ENCODE peak calls at places on chromosomes 13 and 19, in seven cellular contexts. One of them, this sample, is unnamed.

GRCh38 chr19:16587031-16588023 is 15.1 kb upstream of the SLC35E1 start:
- DNase-seq in astrocyte: peak; percentile 58
- DNase-seq in PC-3: no peak
- DNase-seq in colonic mucosa: peak; percentile 39
- DNase-seq in DND-41: peak; percentile 89
- DNase-seq in neural progenitor cell: no peak
- DNase-seq in fibroblast of lung: peak; percentile 9
- DNase-seq in this sample: peak; percentile 63

GRCh38 chr13:76882431-76882830 is 3.8 kb downstream of the KCTD12 start:
- DNase-seq in astrocyte: peak; percentile 23
- DNase-seq in PC-3: no peak
- DNase-seq in colonic mucosa: no peak
- DNase-seq in DND-41: no peak
- DNase-seq in neural progenitor cell: no peak
- DNase-seq in fibroblast of lung: peak; percentile 74
- DNase-seq in this sample: no peak

GRCh38 chr19:23762884-23763711 is 4.4 kb upstream of the ZNF681 start:
- DNase-seq in astrocyte: peak; percentile 56
- DNase-seq in PC-3: peak; percentile 86
- DNase-seq in colonic mucosa: peak; percentile 96
- DNase-seq in DND-41: peak; percentile 86
- DNase-seq in neural progenitor cell: peak; percentile 95
- DNase-seq in fibroblast of lung: peak; percentile 48
- DNase-seq in this sample: peak; percentile 95

GRCh38 chr19:28350037-28350436 is 862.9 kb downstream of the UQCRFS1 start:
- DNase-seq in astrocyte: no peak
- DNase-seq in PC-3: no peak
- DNase-seq in colonic mucosa: no peak
- DNase-seq in DND-41: no peak
- DNase-seq in neural progenitor cell: no peak
- DNase-seq in fibroblast of lung: no peak
- DNase-seq in this sample: no peak

GRCh38 chr13:47233734-47234133 is 336.9 kb upstream of the HTR2A start:
- DNase-seq in astrocyte: no peak
- DNase-seq in PC-3: no peak
- DNase-seq in colonic mucosa: no peak
- DNase-seq in DND-41: no peak
- DNase-seq in neural progenitor cell: no peak
- DNase-seq in fibroblast of lung: no peak
- DNase-seq in this sample: no peak

GRCh38 chr13:75437582-75438318 is 44.2 kb downstream of the TBC1D4 start:
- DNase-seq in astrocyte: peak; percentile 35
- DNase-seq in PC-3: no peak
- DNase-seq in colonic mucosa: no peak
- DNase-seq in DND-41: no peak
- DNase-seq in neural progenitor cell: peak; percentile 18
- DNase-seq in fibroblast of lung: peak; percentile 60
- DNase-seq in this sample: no peak

GRCh38 chr13:46079770-46080169 is 25.1 kb downstream of the CPB2 start:
- DNase-seq in astrocyte: no peak
- DNase-seq in PC-3: no peak
- DNase-seq in colonic mucosa: no peak
- DNase-seq in DND-41: peak; percentile 32
- DNase-seq in neural progenitor cell: no peak
- DNase-seq in fibroblast of lung: no peak
- DNase-seq in this sample: no peak

GRCh38 chr19:28103916-28104315 is 1109.0 kb downstream of the UQCRFS1 start:
- DNase-seq in astrocyte: no peak
- DNase-seq in PC-3: no peak
- DNase-seq in colonic mucosa: no peak
- DNase-seq in DND-41: no peak
- DNase-seq in neural progenitor cell: peak; percentile 71
- DNase-seq in fibroblast of lung: no peak
- DNase-seq in this sample: peak; percentile 56

GRCh38 chr19:48489608-48490216 is 20.5 kb downstream of the CYTH2 start:
- DNase-seq in astrocyte: no peak
- DNase-seq in PC-3: peak; percentile 77
- DNase-seq in colonic mucosa: peak; percentile 86
- DNase-seq in DND-41: peak; percentile 77
- DNase-seq in neural progenitor cell: peak; percentile 85
- DNase-seq in fibroblast of lung: peak; percentile 44
- DNase-seq in this sample: peak; percentile 97

GRCh38 chr19:45568732-45569131 is 15.9 kb downstream of the OPA3 start:
- DNase-seq in astrocyte: peak; percentile 69
- DNase-seq in PC-3: peak; percentile 85
- DNase-seq in colonic mucosa: no peak
- DNase-seq in DND-41: no peak
- DNase-seq in neural progenitor cell: no peak
- DNase-seq in fibroblast of lung: peak; percentile 73
- DNase-seq in this sample: no peak

GRCh38 chr13:109680930-109681329 is 105.5 kb downstream of the IRS2 start:
- DNase-seq in astrocyte: no peak
- DNase-seq in PC-3: no peak
- DNase-seq in colonic mucosa: no peak
- DNase-seq in DND-41: no peak
- DNase-seq in neural progenitor cell: no peak
- DNase-seq in fibroblast of lung: no peak
- DNase-seq in this sample: no peak

GRCh38 chr19:12726988-12727316 is 3.2 kb upstream of the TNPO2 start:
- DNase-seq in astrocyte: no peak
- DNase-seq in PC-3: no peak
- DNase-seq in colonic mucosa: no peak
- DNase-seq in DND-41: no peak
- DNase-seq in neural progenitor cell: no peak
- DNase-seq in fibroblast of lung: no peak
- DNase-seq in this sample: peak; percentile 47

GRCh38 chr19:42465827-42466280 is 23.1 kb upstream of the CXCL17 start:
- DNase-seq in astrocyte: no peak
- DNase-seq in PC-3: no peak
- DNase-seq in colonic mucosa: no peak
- DNase-seq in DND-41: no peak
- DNase-seq in neural progenitor cell: no peak
- DNase-seq in fibroblast of lung: no peak
- DNase-seq in this sample: peak; percentile 52

GRCh38 chr19:38264486-38265212 is at the start of gene SPINT2:
- DNase-seq in astrocyte: no peak
- DNase-seq in PC-3: no peak
- DNase-seq in colonic mucosa: no peak
- DNase-seq in DND-41: no peak
- DNase-seq in neural progenitor cell: peak; percentile 95
- DNase-seq in fibroblast of lung: no peak
- DNase-seq in this sample: peak; percentile 95

GRCh38 chr13:23928985-23929384 is 31.7 kb upstream of the C1QTNF9B start:
- DNase-seq in astrocyte: peak; percentile 92
- DNase-seq in PC-3: peak; percentile 80
- DNase-seq in colonic mucosa: no peak
- DNase-seq in DND-41: no peak
- DNase-seq in neural progenitor cell: no peak
- DNase-seq in fibroblast of lung: peak; percentile 63
- DNase-seq in this sample: no peak

GRCh38 chr19:48724796-48725753 is 5.5 kb upstream of the MAMSTR start:
- DNase-seq in astrocyte: peak; percentile 71
- DNase-seq in PC-3: peak; percentile 50
- DNase-seq in colonic mucosa: peak; percentile 66
- DNase-seq in DND-41: peak; percentile 69
- DNase-seq in neural progenitor cell: peak; percentile 79
- DNase-seq in fibroblast of lung: peak; percentile 93
- DNase-seq in this sample: peak; percentile 69

GRCh38 chr19:13974073-13974472 is 21.8 kb downstream of the DCAF15 start:
- DNase-seq in astrocyte: no peak
- DNase-seq in PC-3: peak; percentile 27
- DNase-seq in colonic mucosa: no peak
- DNase-seq in DND-41: peak; percentile 47
- DNase-seq in neural progenitor cell: peak; percentile 82
- DNase-seq in fibroblast of lung: no peak
- DNase-seq in this sample: peak; percentile 94

GRCh38 chr19:4584670-4585460 is 25.4 kb upstream of the SEMA6B start:
- DNase-seq in astrocyte: no peak
- DNase-seq in PC-3: no peak
- DNase-seq in colonic mucosa: no peak
- DNase-seq in DND-41: no peak
- DNase-seq in neural progenitor cell: peak; percentile 91
- DNase-seq in fibroblast of lung: no peak
- DNase-seq in this sample: peak; percentile 84

GRCh38 chr13:113558461-113558860 is 26.1 kb upstream of the TFDP1 start:
- DNase-seq in astrocyte: no peak
- DNase-seq in PC-3: no peak
- DNase-seq in colonic mucosa: peak; percentile 6
- DNase-seq in DND-41: no peak
- DNase-seq in neural progenitor cell: no peak
- DNase-seq in fibroblast of lung: no peak
- DNase-seq in this sample: peak; percentile 17

GRCh38 chr13:42398542-42398941 is 126.6 kb downstream of the AKAP11 start:
- DNase-seq in astrocyte: no peak
- DNase-seq in PC-3: no peak
- DNase-seq in colonic mucosa: no peak
- DNase-seq in DND-41: no peak
- DNase-seq in neural progenitor cell: peak; percentile 47
- DNase-seq in fibroblast of lung: no peak
- DNase-seq in this sample: no peak

GRCh38 chr13:71828117-71828516 is 38.9 kb downstream of the DACH1 start:
- DNase-seq in astrocyte: no peak
- DNase-seq in PC-3: no peak
- DNase-seq in colonic mucosa: no peak
- DNase-seq in DND-41: peak; percentile 41
- DNase-seq in neural progenitor cell: no peak
- DNase-seq in fibroblast of lung: no peak
- DNase-seq in this sample: no peak

GRCh38 chr19:1401889-1402217 is 511 bp upstream of the GAMT start:
- DNase-seq in astrocyte: no peak
- DNase-seq in PC-3: no peak
- DNase-seq in colonic mucosa: no peak
- DNase-seq in DND-41: no peak
- DNase-seq in neural progenitor cell: no peak
- DNase-seq in fibroblast of lung: no peak
- DNase-seq in this sample: no peak

GRCh38 chr19:1399745-1400144 is 1.6 kb downstream of the GAMT start:
- DNase-seq in astrocyte: no peak
- DNase-seq in PC-3: no peak
- DNase-seq in colonic mucosa: no peak
- DNase-seq in DND-41: no peak
- DNase-seq in neural progenitor cell: no peak
- DNase-seq in fibroblast of lung: no peak
- DNase-seq in this sample: no peak

GRCh38 chr19:1401138-1401888 is at the start of gene GAMT:
- DNase-seq in astrocyte: no peak
- DNase-seq in PC-3: peak; percentile 43
- DNase-seq in colonic mucosa: no peak
- DNase-seq in DND-41: peak; percentile 76
- DNase-seq in neural progenitor cell: peak; percentile 76
- DNase-seq in fibroblast of lung: no peak
- DNase-seq in this sample: peak; percentile 77

GRCh38 chr19:1400281-1401137 is 833 bp downstream of the GAMT start:
- DNase-seq in astrocyte: no peak
- DNase-seq in PC-3: no peak
- DNase-seq in colonic mucosa: no peak
- DNase-seq in DND-41: peak; percentile 43
- DNase-seq in neural progenitor cell: peak; percentile 40
- DNase-seq in fibroblast of lung: no peak
- DNase-seq in this sample: no peak

GRCh38 chr19:1402411-1403070 is 1.2 kb upstream of the GAMT start:
- DNase-seq in astrocyte: no peak
- DNase-seq in PC-3: no peak
- DNase-seq in colonic mucosa: no peak
- DNase-seq in DND-41: no peak
- DNase-seq in neural progenitor cell: no peak
- DNase-seq in fibroblast of lung: no peak
- DNase-seq in this sample: no peak
- H3K9ac ChIP-seq in astrocyte: no peak overlapping the region
- H3K9ac ChIP-seq in PC-3: no peak overlapping the region
- H3K9ac ChIP-seq in colonic mucosa: peak overlapping the region; percentile 35
- H3K9ac ChIP-seq in DND-41: peak overlapping the region; percentile 96
- H3K9ac ChIP-seq in neural progenitor cell: no peak overlapping the region
- H3K9ac ChIP-seq in fibroblast of lung: no peak overlapping the region
- H3K9ac ChIP-seq in this sample: no peak overlapping the region

DNA sequence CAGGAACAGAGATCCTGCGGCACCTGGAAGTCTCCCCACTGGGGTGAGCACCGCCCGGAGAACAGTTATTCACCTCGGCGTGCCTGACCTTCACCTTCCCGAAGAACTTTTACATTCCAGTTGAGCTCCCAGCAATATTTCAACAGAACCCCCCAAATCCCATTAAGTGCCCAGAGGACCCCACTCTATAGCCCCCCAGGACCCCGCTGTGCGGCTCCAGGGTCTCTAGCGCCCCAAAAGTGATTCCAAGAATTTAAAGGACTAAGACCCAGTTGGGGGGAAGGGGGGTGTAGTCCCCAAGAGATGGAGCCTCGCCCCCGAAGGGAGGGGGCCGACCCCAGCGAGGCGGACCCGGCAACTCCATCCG is 480 bp downstream of the GPR108 start:
- DNase-seq in astrocyte: no peak
- DNase-seq in PC-3: no peak
- DNase-seq in colonic mucosa: no peak
- DNase-seq in DND-41: no peak
- DNase-seq in neural progenitor cell: no peak
- DNase-seq in fibroblast of lung: no peak
- DNase-seq in this sample: no peak
- TF ChIP-seq CTCF in astrocyte: no peak
- TF ChIP-seq CTCF in PC-3: no peak
- TF ChIP-seq CTCF in colonic mucosa: no peak
- TF ChIP-seq CTCF in DND-41: no peak
- TF ChIP-seq CTCF in neural progenitor cell: peak; percentile 30
- TF ChIP-seq CTCF in fibroblast of lung: no peak
- TF ChIP-seq CTCF in this sample: no peak

GRCh38 chr19:52028780-52029123 is 573 bp upstream of the ZNF614 start:
- DNase-seq in astrocyte: no peak
- DNase-seq in PC-3: peak; percentile 7
- DNase-seq in colonic mucosa: no peak
- DNase-seq in DND-41: no peak
- DNase-seq in neural progenitor cell: no peak
- DNase-seq in fibroblast of lung: no peak
- DNase-seq in this sample: no peak
- H3K9ac ChIP-seq in astrocyte: peak overlapping the region; percentile 96
- H3K9ac ChIP-seq in PC-3: peak overlapping the region; percentile 84
- H3K9ac ChIP-seq in colonic mucosa: peak overlapping the region; percentile 94
- H3K9ac ChIP-seq in DND-41: peak overlapping the region; percentile 84
- H3K9ac ChIP-seq in neural progenitor cell: peak overlapping the region; percentile 88
- H3K9ac ChIP-seq in fibroblast of lung: peak overlapping the region; percentile 96
- H3K9ac ChIP-seq in this sample: peak overlapping the region; percentile 98

DNA sequence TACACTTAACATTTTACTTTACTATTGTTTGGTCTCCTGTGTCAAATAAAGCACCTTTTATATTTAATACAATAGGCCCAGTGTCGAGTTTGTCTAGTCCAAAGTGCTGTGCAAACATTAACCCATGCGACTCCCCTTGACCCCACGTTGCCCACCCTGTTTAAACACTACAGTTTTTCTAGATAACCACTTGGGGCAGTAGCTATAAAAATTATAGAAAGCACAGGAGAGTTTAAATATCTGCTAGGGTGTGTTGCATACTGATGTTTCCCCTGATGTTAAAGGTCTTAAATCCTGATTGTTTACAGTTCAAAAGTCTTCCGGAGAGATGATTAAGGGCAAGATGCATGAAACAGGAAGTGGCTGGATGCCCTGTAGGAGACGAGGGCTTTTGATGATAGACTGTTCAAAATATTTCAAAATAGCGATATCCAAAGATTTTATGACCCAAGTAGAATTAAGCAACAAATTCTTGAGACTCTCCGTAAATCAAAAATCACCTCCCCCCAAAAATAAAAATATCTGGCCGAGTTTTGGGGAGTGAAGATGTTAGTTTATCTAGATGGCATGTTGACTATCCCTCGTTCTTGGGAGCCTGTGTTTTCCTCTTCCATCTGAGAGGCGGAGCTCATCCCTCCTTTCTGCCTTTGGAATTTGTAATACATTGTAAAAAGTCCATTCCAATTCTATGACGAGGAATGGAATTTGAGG is 167.1 kb downstream of the FGF9 start:
- DNase-seq in astrocyte: no peak
- DNase-seq in PC-3: no peak
- DNase-seq in colonic mucosa: peak; percentile 26
- DNase-seq in DND-41: no peak
- DNase-seq in neural progenitor cell: no peak
- DNase-seq in fibroblast of lung: no peak
- DNase-seq in this sample: no peak
- TF ChIP-seq CTCF in astrocyte: no peak
- TF ChIP-seq CTCF in PC-3: no peak
- TF ChIP-seq CTCF in colonic mucosa: no peak
- TF ChIP-seq CTCF in DND-41: no peak
- TF ChIP-seq CTCF in neural progenitor cell: no peak
- TF ChIP-seq CTCF in fibroblast of lung: no peak
- TF ChIP-seq CTCF in this sample: no peak

This sample was measured in endodermal cell.